ENCODE peak calls at places on chromosomes 12 and 14, in four cellular contexts. One of them, this sample, is unnamed.

GRCh38 chr14:81400202-81400678 is at the start of gene STON2:
- DNase-seq in IMR-90: no peak
- DNase-seq in NCI-H1417: peak
- DNase-seq in CD4-positive, alpha-beta T cell: no peak
- DNase-seq in this sample: peak

GRCh38 chr12:30874455-30875313 is 51.9 kb upstream of the TSPAN11 start:
- DNase-seq in NCI-H1417: peak
- DNase-seq in IMR-90: no peak
- DNase-seq in CD4-positive, alpha-beta T cell: no peak
- DNase-seq in this sample: no peak

GRCh38 chr14:105255021-105255507 is 6.7 kb downstream of the BTBD6 start:
- DNase-seq in NCI-H1417: no peak
- DNase-seq in CD4-positive, alpha-beta T cell: no peak
- DNase-seq in IMR-90: peak
- DNase-seq in this sample: peak

GRCh38 chr12:54383041-54383609 is 1.4 kb downstream of the ZNF385A start:
- DNase-seq in NCI-H1417: no peak
- DNase-seq in IMR-90: peak
- DNase-seq in CD4-positive, alpha-beta T cell: no peak
- DNase-seq in this sample: peak

GRCh38 chr12:48201516-48201915 is 1.6 kb downstream of the OR10AD1 start:
- DNase-seq in NCI-H1417: no peak
- DNase-seq in IMR-90: no peak
- DNase-seq in CD4-positive, alpha-beta T cell: no peak
- DNase-seq in this sample: no peak

GRCh38 chr12:113462117-113462774 is 9.4 kb downstream of the LHX5 start:
- DNase-seq in NCI-H1417: peak
- DNase-seq in IMR-90: peak
- DNase-seq in CD4-positive, alpha-beta T cell: peak
- DNase-seq in this sample: peak

GRCh38 chr12:18165422-18165871 is 75.5 kb upstream of the RERGL start:
- DNase-seq in NCI-H1417: peak
- DNase-seq in IMR-90: peak
- DNase-seq in CD4-positive, alpha-beta T cell: no peak
- DNase-seq in this sample: peak

GRCh38 chr12:85157023-85157626 is 121.0 kb downstream of the LRRIQ1 start:
- DNase-seq in IMR-90: no peak
- DNase-seq in CD4-positive, alpha-beta T cell: no peak
- DNase-seq in NCI-H1417: no peak
- DNase-seq in this sample: no peak

GRCh38 chr14:94328196-94328595 is 5.1 kb upstream of the SERPINA6 start:
- DNase-seq in IMR-90: no peak
- DNase-seq in NCI-H1417: no peak
- DNase-seq in CD4-positive, alpha-beta T cell: no peak
- DNase-seq in this sample: no peak

GRCh38 chr14:73238262-73238852 is 1.1 kb downstream of the PAPLN start:
- DNase-seq in CD4-positive, alpha-beta T cell: no peak
- DNase-seq in NCI-H1417: peak
- DNase-seq in IMR-90: peak
- DNase-seq in this sample: peak

GRCh38 chr12:54663603-54664002 is 15.4 kb upstream of the DCD start:
- DNase-seq in IMR-90: no peak
- DNase-seq in NCI-H1417: no peak
- DNase-seq in CD4-positive, alpha-beta T cell: no peak
- DNase-seq in this sample: no peak

GRCh38 chr12:91753649-91754048 is 392.0 kb downstream of the BTG1 start:
- DNase-seq in CD4-positive, alpha-beta T cell: no peak
- DNase-seq in NCI-H1417: no peak
- DNase-seq in IMR-90: no peak
- DNase-seq in this sample: no peak

GRCh38 chr12:50314629-50315312 is 31.5 kb upstream of the LIMA1 start:
- DNase-seq in NCI-H1417: peak
- DNase-seq in IMR-90: peak
- DNase-seq in CD4-positive, alpha-beta T cell: no peak
- DNase-seq in this sample: peak

GRCh38 chr14:99819514-99819913 is 26.3 kb downstream of the EML1 start:
- DNase-seq in NCI-H1417: no peak
- DNase-seq in CD4-positive, alpha-beta T cell: no peak
- DNase-seq in IMR-90: no peak
- DNase-seq in this sample: no peak

GRCh38 chr14:53432378-53432802 is 279.3 kb upstream of the DDHD1 start:
- DNase-seq in CD4-positive, alpha-beta T cell: no peak
- DNase-seq in IMR-90: peak
- DNase-seq in NCI-H1417: peak
- DNase-seq in this sample: peak

GRCh38 chr12:39095636-39096330 is 190.4 kb upstream of the CPNE8 start:
- DNase-seq in CD4-positive, alpha-beta T cell: no peak
- DNase-seq in IMR-90: no peak
- DNase-seq in NCI-H1417: no peak
- DNase-seq in this sample: no peak

GRCh38 chr12:114479831-114480230 is 73.9 kb upstream of the TBX5 start:
- DNase-seq in NCI-H1417: no peak
- DNase-seq in CD4-positive, alpha-beta T cell: no peak
- DNase-seq in IMR-90: no peak
- DNase-seq in this sample: no peak

GRCh38 chr12:82950362-82950761 is 263.7 kb downstream of the TMTC2 start:
- DNase-seq in IMR-90: no peak
- DNase-seq in CD4-positive, alpha-beta T cell: no peak
- DNase-seq in NCI-H1417: no peak
- DNase-seq in this sample: no peak

GRCh38 chr14:50775357-50775756 is 55.6 kb downstream of the NIN start:
- DNase-seq in CD4-positive, alpha-beta T cell: no peak
- DNase-seq in NCI-H1417: no peak
- DNase-seq in IMR-90: peak
- DNase-seq in this sample: peak

GRCh38 chr12:132600048-132601032 is 10.0 kb downstream of the LRCOL1 start:
- DNase-seq in CD4-positive, alpha-beta T cell: no peak
- DNase-seq in NCI-H1417: peak
- DNase-seq in IMR-90: peak
- DNase-seq in this sample: peak

GRCh38 chr12:110744176-110744575 is 1.5 kb upstream of the PPP1CC start:
- DNase-seq in IMR-90: peak
- DNase-seq in CD4-positive, alpha-beta T cell: no peak
- DNase-seq in NCI-H1417: no peak
- DNase-seq in this sample: peak

GRCh38 chr14:100470523-100470897 is 116.7 kb downstream of the BEGAIN start:
- DNase-seq in NCI-H1417: peak
- DNase-seq in IMR-90: no peak
- DNase-seq in CD4-positive, alpha-beta T cell: no peak
- DNase-seq in this sample: no peak

GRCh38 chr14:30034049-30034635 is 106.5 kb upstream of the PRKD1 start:
- DNase-seq in IMR-90: peak
- DNase-seq in CD4-positive, alpha-beta T cell: no peak
- DNase-seq in NCI-H1417: peak
- DNase-seq in this sample: peak

GRCh38 chr14:96634896-96635295 is 132.7 kb downstream of the PAPOLA start:
- DNase-seq in CD4-positive, alpha-beta T cell: no peak
- DNase-seq in NCI-H1417: no peak
- DNase-seq in IMR-90: no peak
- DNase-seq in this sample: no peak

GRCh38 chr14:67285876-67286452 is 44.7 kb downstream of the PALS1 start:
- DNase-seq in NCI-H1417: peak
- DNase-seq in IMR-90: peak
- DNase-seq in CD4-positive, alpha-beta T cell: no peak
- DNase-seq in this sample: peak

GRCh38 chr14:69547701-69548348 is 26.8 kb downstream of the CCDC177 start:
- DNase-seq in NCI-H1417: no peak
- DNase-seq in IMR-90: no peak
- DNase-seq in CD4-positive, alpha-beta T cell: no peak
- DNase-seq in this sample: no peak

GRCh38 chr12:90366286-90366685 is 588.7 kb downstream of the CCER1 start:
- DNase-seq in NCI-H1417: no peak
- DNase-seq in IMR-90: peak
- DNase-seq in CD4-positive, alpha-beta T cell: no peak
- DNase-seq in this sample: peak

GRCh38 chr12:119644930-119645329 is 23.0 kb upstream of the PRKAB1 start:
- DNase-seq in IMR-90: no peak
- DNase-seq in NCI-H1417: no peak
- DNase-seq in CD4-positive, alpha-beta T cell: no peak
- DNase-seq in this sample: no peak

GRCh38 chr12:9381619-9382018 is 173.4 kb upstream of the PZP start:
- DNase-seq in IMR-90: no peak
- DNase-seq in NCI-H1417: no peak
- DNase-seq in CD4-positive, alpha-beta T cell: no peak
- DNase-seq in this sample: no peak

GRCh38 chr14:94022532-94023411 is 3.4 kb upstream of the OTUB2 start:
- DNase-seq in IMR-90: no peak
- DNase-seq in CD4-positive, alpha-beta T cell: no peak
- DNase-seq in NCI-H1417: no peak
- DNase-seq in this sample: no peak

GRCh38 chr12:60197589-60197988 is 601.8 kb downstream of the SLC16A7 start:
- DNase-seq in CD4-positive, alpha-beta T cell: no peak
- DNase-seq in NCI-H1417: no peak
- DNase-seq in IMR-90: peak
- DNase-seq in this sample: no peak

GRCh38 chr14:101183376-101184103 is 280.0 kb upstream of the RTL1 start:
- DNase-seq in CD4-positive, alpha-beta T cell: no peak
- DNase-seq in IMR-90: no peak
- DNase-seq in NCI-H1417: no peak
- DNase-seq in this sample: no peak

GRCh38 chr12:1932264-1932777 is 13.9 kb upstream of the CACNA2D4 start:
- DNase-seq in CD4-positive, alpha-beta T cell: no peak
- DNase-seq in NCI-H1417: no peak
- DNase-seq in IMR-90: no peak
- DNase-seq in this sample: no peak

This sample was measured in RPMI7951.